ENCODE peak calls at places on chromosomes 16 and 17, in four cellular contexts. W is psoas muscle, P is hepatocyte, I is PC-9. R is an unnamed sample. For H3K4me1, the result is how much of the 10 kb centered on the place peaks cover.

GRCh38 chr16:67236551-67237395 is 9.8 kb downstream of the TMEM208 start:
- DNase-seq in W (peak), P (peak), I (no peak), R (no peak)

GRCh38 chr17:70110443-70110880 is 35.4 kb downstream of the KCNJ16 start:
- DNase-seq in W (no peak), P (peak), I (no peak), R (no peak)

GRCh38 chr16:69672998-69673713 is 53.2 kb downstream of the NQO1 start:
- DNase-seq in W (no peak), P (no peak), I (no peak), R (no peak)

GRCh38 chr17:78840780-78841611 is at the start of gene USP36:
- DNase-seq in W (peak), P (peak), I (peak), R (peak)

GRCh38 chr17:10429416-10430045 is 7.8 kb upstream of the MYH8 start:
- DNase-seq in W (no peak), P (no peak), I (no peak), R (no peak)

GRCh38 chr16:77364770-77365169 is 70.1 kb downstream of the ADAMTS18 start:
- DNase-seq in W (no peak), P (no peak), I (no peak), R (no peak)

GRCh38 chr16:75555213-75555706 is 792 bp downstream of the TMEM231 start:
- DNase-seq in W (peak), P (peak), I (peak), R (peak)

GRCh38 chr17:20253323-20253722 is 214.0 kb downstream of the LGALS9B start:
- DNase-seq in W (no peak), P (no peak), I (no peak), R (no peak)

GRCh38 chr17:42178817-42179216 is 2.1 kb downstream of the KCNH4 start:
- DNase-seq in W (no peak), P (no peak), I (no peak), R (no peak)

GRCh38 chr16:11547517-11547916 is 39.2 kb downstream of the LITAF start:
- DNase-seq in W (no peak), P (no peak), I (no peak), R (no peak)

GRCh38 chr17:50365165-50365564 is 7.8 kb downstream of the MRPL27 start:
- DNase-seq in W (no peak), P (no peak), I (no peak), R (no peak)

GRCh38 chr17:17375826-17376225 is 72.7 kb downstream of the NT5M start:
- DNase-seq in W (no peak), P (no peak), I (no peak), R (no peak)

GRCh38 chr16:2692251-2692947 is 10.1 kb downstream of the KCTD5 start:
- DNase-seq in W (peak), P (no peak), I (no peak), R (no peak)

GRCh38 chr16:88650749-88651275 is at the start of gene CYBA:
- DNase-seq in W (peak), P (peak), I (no peak), R (peak)

GRCh38 chr16:49100366-49100765 is 181.3 kb downstream of the CBLN1 start:
- DNase-seq in W (no peak), P (no peak), I (no peak), R (no peak)

GRCh38 chr16:31371619-31372484 is 16.9 kb downstream of the ITGAX start:
- DNase-seq in W (no peak), P (no peak), I (no peak), R (no peak)

GRCh38 chr17:83062011-83062817 is 17.2 kb upstream of the METRNL start:
- DNase-seq in W (no peak), P (no peak), I (no peak), R (peak)

GRCh38 chr16:88298166-88298881 is 84.4 kb upstream of the ZNF469 start:
- DNase-seq in W (peak), P (no peak), I (no peak), R (peak)

GRCh38 chr17:42474270-42474669 is 15.6 kb downstream of the ATP6V0A1 start:
- DNase-seq in W (no peak), P (peak), I (no peak), R (peak)

GRCh38 chr17:52297230-52298010 is 138.9 kb upstream of the CA10 start:
- DNase-seq in W (no peak), P (peak), I (no peak), R (no peak)

GRCh38 chr17:15446036-15446435 is 21.4 kb downstream of the CDRT4 start:
- DNase-seq in W (no peak), P (no peak), I (no peak), R (no peak)

GRCh38 chr16:49858200-49859129 is 2.6 kb upstream of the ZNF423 start:
- DNase-seq in W (peak), P (peak), I (no peak), R (peak)

GRCh38 chr16:2066139-2066538 is 18.4 kb downstream of the TSC2 start:
- DNase-seq in W (no peak), P (no peak), I (no peak), R (no peak)

GRCh38 chr16:82874251-82874650 is 247.5 kb downstream of the CDH13 start:
- DNase-seq in W (no peak), P (no peak), I (no peak), R (no peak)

GRCh38 chr16:68086860-68087268 is 1.7 kb downstream of the NFATC3 start:
- DNase-seq in W (no peak), P (no peak), I (no peak), R (no peak)

GRCh38 chr17:40602445-40603443 is 37.5 kb upstream of the CCR7 start:
- DNase-seq in W (no peak), P (no peak), I (no peak), R (no peak)

GRCh38 chr17:1495265-1495664 is 2.8 kb upstream of the MYO1C start:
- DNase-seq in W (peak), P (no peak), I (peak), R (no peak)

GRCh38 chr17:1561420-1562177 is 993 bp downstream of the PITPNA start:
- DNase-seq in W (peak), P (peak), I (no peak), R (no peak)

GRCh38 chr16:57023541-57024249 is 34.3 kb downstream of the NLRC5 start:
- DNase-seq in W (no peak), P (no peak), I (no peak), R (no peak)

GRCh38 chr17:13362341-13363122 is 239.2 kb downstream of the HS3ST3A1 start:
- DNase-seq in W (no peak), P (no peak), I (no peak), R (no peak)

GRCh38 chr17:50663812-50664374 is 29.2 kb downstream of the ABCC3 start:
- DNase-seq in W (no peak), P (peak), I (no peak), R (no peak)

GRCh38 chr17:53792451-53792850 is 30.3 kb upstream of the KIF2B start:
- DNase-seq in W (peak), P (no peak), I (no peak), R (peak)

GRCh38 chr17:82592289-82592683 is 56.0 kb downstream of the WDR45B start:
- DNase-seq in W (no peak), P (peak), I (peak), R (no peak)

GRCh38 chr17:81844327-81844851 is 9.5 kb upstream of the PPP1R27 start:
- DNase-seq in W (no peak), P (no peak), I (no peak), R (no peak)

GRCh38 chr17:66399441-66399840 is 97.0 kb downstream of the PRKCA start:
- DNase-seq in W (no peak), P (no peak), I (no peak), R (no peak)

GRCh38 chr17:67431210-67432015 is 54.3 kb downstream of the PITPNC1 start:
- DNase-seq in W (no peak), P (peak), I (peak), R (no peak)

GRCh38 chr16:85088570-85089214 is 23.6 kb downstream of the CIBAR2 start:
- DNase-seq in W (no peak), P (no peak), I (no peak), R (no peak)

GRCh38 chr17:59506907-59507726 is 58.3 kb upstream of the DHX40 start:
- DNase-seq in W (no peak), P (no peak), I (no peak), R (no peak)

DNA sequence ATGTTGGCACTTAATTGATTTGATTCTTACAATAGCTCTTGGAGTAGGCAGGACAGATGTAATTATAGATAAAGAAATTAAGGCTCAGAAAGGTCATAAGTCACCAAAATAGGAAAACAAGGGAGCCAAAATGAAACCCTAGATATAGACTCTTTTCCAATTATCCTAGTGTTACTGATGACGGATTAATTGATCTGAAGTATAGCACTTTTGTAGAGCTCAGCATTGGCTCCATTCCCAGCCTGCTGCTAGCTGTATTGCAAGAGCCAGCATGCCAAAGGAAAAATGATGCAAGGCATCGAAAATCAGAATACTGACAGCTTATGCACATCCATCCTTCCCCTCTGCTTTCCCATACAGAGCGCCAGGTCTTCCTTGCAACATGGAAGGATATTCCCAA is 21.6 kb upstream of the RASL10B start:
- DNase-seq in W (no peak), P (no peak), I (no peak), R (no peak)
- H3K27ac ChIP-seq in W (peak), P (no peak), I (no peak), R (no peak)

GRCh38 chr16:60261425-60261824 is 1527.3 kb upstream of the GOT2 start:
- DNase-seq in W (no peak), P (no peak), I (no peak), R (no peak)
- TF ChIP-seq CTCF in W (no peak), P (no peak), I (no peak), R (no peak)

DNA sequence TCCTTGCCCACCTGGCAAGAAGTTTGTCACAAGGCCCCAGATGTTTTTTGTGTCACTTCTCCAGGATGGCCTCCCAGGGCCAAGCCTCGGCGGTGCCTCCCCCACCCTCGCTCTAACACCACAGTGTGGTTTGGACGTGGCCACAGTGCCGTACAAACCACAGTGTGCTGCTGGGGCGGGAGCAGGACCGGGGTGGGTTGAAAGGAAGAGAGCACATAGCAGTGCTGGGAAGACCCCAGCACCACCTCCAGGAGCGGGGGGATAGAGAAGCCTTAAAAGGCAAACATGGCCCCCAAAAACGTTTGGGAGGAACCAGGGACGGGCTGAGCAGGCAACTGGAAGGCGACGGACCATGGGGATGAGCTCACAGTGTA is 5.0 kb upstream of the BCL6B start:
- DNase-seq in W (no peak), P (no peak), I (no peak), R (no peak)
- H3K4me1 ChIP-seq in W (under half), P (under half), I (under half), R (under half)

GRCh38 chr17:4498461-4499397 is at the start of gene SPNS2:
- DNase-seq in W (peak), P (peak), I (peak), R (peak)

GRCh38 chr17:4500188-4500565 is 1.5 kb downstream of the SPNS2 start:
- DNase-seq in W (no peak), P (no peak), I (no peak), R (no peak)

GRCh38 chr17:4501295-4501949 is 2.7 kb downstream of the SPNS2 start:
- DNase-seq in W (no peak), P (no peak), I (peak), R (no peak)

GRCh38 chr17:4499431-4500187 is 928 bp downstream of the SPNS2 start:
- DNase-seq in W (no peak), P (no peak), I (no peak), R (no peak)

GRCh38 chr17:4497101-4497824 is 1.4 kb upstream of the SPNS2 start:
- DNase-seq in W (no peak), P (no peak), I (peak), R (peak)
- H3K27ac ChIP-seq in W (peak), P (no peak), I (peak), R (peak)

GRCh38 chr16:386641-387156 is 4.9 kb upstream of the PGAP6 start:
- DNase-seq in W (no peak), P (peak), I (no peak), R (no peak)
- TF ChIP-seq CTCF in W (no peak), P (no peak), I (no peak), R (no peak)

DNA sequence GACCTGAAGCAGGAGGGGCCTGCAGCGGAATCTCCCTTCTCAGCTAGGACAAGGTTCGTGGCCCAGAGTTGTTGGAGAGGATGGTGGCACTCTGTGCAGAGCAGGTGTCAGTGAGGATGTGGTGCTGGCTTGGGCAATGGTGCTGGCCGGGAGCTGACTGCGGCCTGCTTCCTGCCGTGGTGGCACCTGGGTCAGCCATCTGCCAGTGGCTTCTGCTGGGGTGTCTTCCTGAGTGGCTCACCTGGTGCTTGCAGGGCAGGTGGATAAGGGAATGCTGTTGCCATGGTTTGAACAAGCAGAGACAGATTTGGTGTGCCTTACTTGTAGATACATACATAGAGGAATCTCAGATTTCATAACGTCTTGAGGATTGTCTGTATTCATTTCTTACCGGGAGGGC is 69.6 kb downstream of the SEC14L1 start:
- DNase-seq in W (no peak), P (no peak), I (no peak), R (peak)
- H3K4me1 ChIP-seq in W (under half), P (under half), I (under half), R (under half)

GRCh38 chr16:58049697-58050185 is 24.2 kb downstream of the MMP15 start:
- DNase-seq in W (no peak), P (no peak), I (no peak), R (no peak)
- H3K27ac ChIP-seq in W (no peak), P (no peak), I (no peak), R (no peak)

GRCh38 chr17:76383645-76384221 is 676 bp upstream of the SPHK1 start:
- DNase-seq in W (peak), P (peak), I (no peak), R (peak)
- TF ChIP-seq CTCF in W (peak), P (peak), I (no peak), R (no peak)

GRCh38 chr17:76685366-76685765 is 25.4 kb downstream of the MXRA7 start:
- DNase-seq in W (no peak), P (no peak), I (no peak), R (no peak)

GRCh38 chr17:76685846-76686245 is 24.9 kb downstream of the MXRA7 start:
- DNase-seq in W (no peak), P (no peak), I (no peak), R (no peak)

GRCh38 chr17:76688165-76688622 is 22.6 kb downstream of the MXRA7 start:
- DNase-seq in W (peak), P (no peak), I (no peak), R (no peak)

GRCh38 chr17:76686538-76687277 is 24.1 kb downstream of the MXRA7 start:
- DNase-seq in W (no peak), P (peak), I (no peak), R (no peak)

GRCh38 chr17:76687278-76688164 is 23.2 kb downstream of the MXRA7 start:
- DNase-seq in W (peak), P (no peak), I (no peak), R (no peak)
- H3K4me1 ChIP-seq in W (under half), P (under half), I (under half), R (under half)